ENCODE peak calls at places on chromosome 12, in six cellular contexts. S is IMR-90, Y is HEK293T, K is A549, O is K562, M is GM12878. I is an unnamed sample.

GRCh38 chr12:8697120-8697475 is 693 bp upstream of the RIMKLB start:
- DNase-seq in S (peak), Y (no peak), K (no peak), O (no peak), M (no peak), I (no peak)

GRCh38 chr12:76025601-76026575 is 5.7 kb downstream of the PHLDA1 start:
- DNase-seq in S (peak), Y (no peak), K (no peak), O (no peak), M (no peak), I (no peak)

GRCh38 chr12:85688837-85689236 is 147.4 kb downstream of the RASSF9 start:
- DNase-seq in S (no peak), Y (no peak), K (no peak), O (no peak), M (no peak), I (no peak)

GRCh38 chr12:3882896-3883564 is 9.8 kb upstream of the PARP11 start:
- DNase-seq in S (peak), Y (peak), K (peak), O (no peak), M (no peak), I (peak)

GRCh38 chr12:30823140-30823669 is 68.5 kb upstream of the CAPRIN2 start:
- DNase-seq in S (no peak), Y (no peak), K (no peak), O (no peak), M (no peak), I (no peak)

GRCh38 chr12:103114296-103115055 is 157.0 kb downstream of the ASCL1 start:
- DNase-seq in S (no peak), Y (no peak), K (no peak), O (no peak), M (peak), I (no peak)

GRCh38 chr12:84272324-84272723 is 640.3 kb downstream of the SLC6A15 start:
- DNase-seq in S (no peak), Y (no peak), K (no peak), O (no peak), M (no peak), I (no peak)

GRCh38 chr12:107306141-107306670 is 212.9 kb upstream of the CRY1 start:
- DNase-seq in S (no peak), Y (no peak), K (no peak), O (no peak), M (no peak), I (no peak)

GRCh38 chr12:12684375-12685106 is 11.4 kb downstream of the GPR19 start:
- DNase-seq in S (peak), Y (no peak), K (no peak), O (peak), M (no peak), I (peak)

GRCh38 chr12:124010687-124011086 is 37.7 kb downstream of the ZNF664 start:
- DNase-seq in S (no peak), Y (no peak), K (no peak), O (no peak), M (no peak), I (no peak)

GRCh38 chr12:75908961-75909699 is 122.4 kb downstream of the PHLDA1 start:
- DNase-seq in S (peak), Y (no peak), K (no peak), O (no peak), M (no peak), I (peak)

GRCh38 chr12:19277707-19278106 is 148.2 kb downstream of the PLEKHA5 start:
- DNase-seq in S (no peak), Y (no peak), K (no peak), O (no peak), M (no peak), I (no peak)

GRCh38 chr12:57489157-57489641 is 1.3 kb downstream of the MARS1 start:
- DNase-seq in S (peak), Y (no peak), K (no peak), O (no peak), M (no peak), I (no peak)

GRCh38 chr12:108570743-108571603 is 8.6 kb downstream of the ISCU start:
- DNase-seq in S (peak), Y (no peak), K (no peak), O (no peak), M (no peak), I (peak)

GRCh38 chr12:96213869-96214268 is 19.7 kb downstream of the ELK3 start:
- DNase-seq in S (no peak), Y (no peak), K (no peak), O (no peak), M (no peak), I (no peak)

GRCh38 chr12:40058721-40059190 is 47.1 kb downstream of the SLC2A13 start:
- DNase-seq in S (peak), Y (no peak), K (no peak), O (no peak), M (no peak), I (no peak)

GRCh38 chr12:130419116-130419515 is 81.4 kb downstream of the PIWIL1 start:
- DNase-seq in S (no peak), Y (no peak), K (no peak), O (no peak), M (no peak), I (no peak)

GRCh38 chr12:31687101-31687527 is 27.6 kb downstream of the ETFBKMT start:
- DNase-seq in S (no peak), Y (no peak), K (no peak), O (no peak), M (peak), I (no peak)

GRCh38 chr12:32230607-32230982 is 123.9 kb downstream of the BICD1 start:
- DNase-seq in S (no peak), Y (no peak), K (no peak), O (no peak), M (no peak), I (no peak)

GRCh38 chr12:4194661-4195060 is 78.9 kb upstream of the CCND2 start:
- DNase-seq in S (no peak), Y (no peak), K (no peak), O (no peak), M (no peak), I (no peak)

GRCh38 chr12:17661250-17661649 is 428.7 kb downstream of the RERGL start:
- DNase-seq in S (no peak), Y (peak), K (no peak), O (no peak), M (no peak), I (no peak)

GRCh38 chr12:64826234-64826633 is 1.8 kb downstream of the TBC1D30 start:
- DNase-seq in S (peak), Y (peak), K (no peak), O (peak), M (peak), I (no peak)

GRCh38 chr12:103785243-103786031 is 55.6 kb downstream of the NT5DC3 start:
- DNase-seq in S (no peak), Y (no peak), K (no peak), O (no peak), M (no peak), I (peak)

GRCh38 chr12:53219116-53219955 is 12.3 kb upstream of the ITGB7 start:
- DNase-seq in S (peak), Y (no peak), K (peak), O (peak), M (no peak), I (no peak)

GRCh38 chr12:26748741-26749431 is 84.1 kb downstream of the ITPR2 start:
- DNase-seq in S (peak), Y (no peak), K (no peak), O (no peak), M (peak), I (no peak)

GRCh38 chr12:18837025-18837424 is 99.1 kb downstream of the CAPZA3 start:
- DNase-seq in S (peak), Y (no peak), K (no peak), O (no peak), M (no peak), I (no peak)

GRCh38 chr12:71685961-71686657 is at the start of gene TMEM19:
- DNase-seq in S (peak), Y (peak), K (peak), O (peak), M (peak), I (peak)

GRCh38 chr12:129257526-129257925 is 404.2 kb downstream of the GLT1D1 start:
- DNase-seq in S (no peak), Y (no peak), K (no peak), O (no peak), M (no peak), I (no peak)

GRCh38 chr12:90399317-90399716 is 555.7 kb downstream of the CCER1 start:
- DNase-seq in S (no peak), Y (no peak), K (no peak), O (no peak), M (no peak), I (no peak)

GRCh38 chr12:96448287-96448686 is 41.1 kb upstream of the CFAP54 start:
- DNase-seq in S (peak), Y (no peak), K (no peak), O (no peak), M (no peak), I (no peak)

GRCh38 chr12:55068416-55069010 is 48.7 kb downstream of the NEUROD4 start:
- DNase-seq in S (peak), Y (peak), K (peak), O (peak), M (no peak), I (peak)

GRCh38 chr12:82517808-82518207 is 159.5 kb downstream of the METTL25 start:
- DNase-seq in S (no peak), Y (no peak), K (no peak), O (no peak), M (no peak), I (no peak)

GRCh38 chr12:47876404-47876960 is 28.3 kb downstream of the VDR start:
- DNase-seq in S (no peak), Y (no peak), K (no peak), O (no peak), M (no peak), I (no peak)

GRCh38 chr12:75503866-75504265 is 7.5 kb downstream of the KRR1 start:
- DNase-seq in S (no peak), Y (no peak), K (no peak), O (no peak), M (no peak), I (no peak)

GRCh38 chr12:25072901-25073645 is 121.9 kb downstream of the DNAI7 start:
- DNase-seq in S (peak), Y (no peak), K (no peak), O (no peak), M (no peak), I (no peak)

GRCh38 chr12:93336344-93336743 is 41.4 kb upstream of the NUDT4 start:
- DNase-seq in S (peak), Y (no peak), K (no peak), O (no peak), M (no peak), I (peak)
- TF ChIP-seq BHLHE40 in S (no peak), Y (no peak), K (no peak), O (no peak), M (no peak), I (no peak)

GRCh38 chr12:51907083-51907863 is at the start of gene ACVRL1:
- DNase-seq in S (no peak), Y (no peak), K (no peak), O (no peak), M (no peak), I (no peak)
- TF ChIP-seq BHLHE40 in S (no peak), Y (no peak), K (no peak), O (no peak), M (no peak), I (no peak)

GRCh38 chr12:50282581-50283229 is 615 bp downstream of the LIMA1 start:
- DNase-seq in S (peak), Y (peak), K (peak), O (no peak), M (no peak), I (no peak)

GRCh38 chr12:50287271-50287670 is 4.0 kb upstream of the LIMA1 start:
- DNase-seq in S (no peak), Y (no peak), K (no peak), O (no peak), M (no peak), I (no peak)

GRCh38 chr12:50285253-50285652 is 1.9 kb upstream of the LIMA1 start:
- DNase-seq in S (no peak), Y (no peak), K (no peak), O (no peak), M (no peak), I (no peak)

GRCh38 chr12:50283230-50283923 is at the start of gene LIMA1:
- DNase-seq in S (peak), Y (peak), K (peak), O (peak), M (peak), I (peak)

DNA sequence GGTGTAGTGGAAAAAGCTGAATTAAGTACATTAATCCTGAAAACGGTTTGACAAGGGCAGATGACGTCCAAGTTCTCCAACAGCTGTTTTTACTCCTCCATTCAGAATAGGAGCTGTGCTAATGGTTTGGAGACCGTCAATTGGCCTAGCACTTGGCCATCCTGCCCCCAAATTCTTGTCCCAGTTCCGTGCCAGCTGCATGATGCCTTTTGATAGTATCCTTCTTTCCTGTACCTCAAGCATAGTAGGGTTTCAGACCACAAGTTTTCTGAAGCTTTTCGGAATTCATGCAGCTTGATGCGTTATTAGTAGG is 560 bp upstream of the LIMA1 start:
- DNase-seq in S (no peak), Y (peak), K (no peak), O (no peak), M (peak), I (no peak)
- TF ChIP-seq BHLHE40 in S (no peak), Y (no peak), K (no peak), O (no peak), M (no peak), I (no peak)

GRCh38 chr12:1885605-1886245 is 32.7 kb downstream of the CACNA2D4 start:
- DNase-seq in S (no peak), Y (no peak), K (no peak), O (no peak), M (no peak), I (peak)

GRCh38 chr12:1886396-1887008 is 31.9 kb downstream of the CACNA2D4 start:
- DNase-seq in S (no peak), Y (peak), K (no peak), O (no peak), M (no peak), I (no peak)

GRCh38 chr12:1890810-1891209 is 27.6 kb downstream of the CACNA2D4 start:
- DNase-seq in S (no peak), Y (no peak), K (no peak), O (no peak), M (no peak), I (no peak)

GRCh38 chr12:1890119-1890703 is 28.2 kb downstream of the CACNA2D4 start:
- DNase-seq in S (no peak), Y (no peak), K (no peak), O (no peak), M (no peak), I (no peak)

DNA sequence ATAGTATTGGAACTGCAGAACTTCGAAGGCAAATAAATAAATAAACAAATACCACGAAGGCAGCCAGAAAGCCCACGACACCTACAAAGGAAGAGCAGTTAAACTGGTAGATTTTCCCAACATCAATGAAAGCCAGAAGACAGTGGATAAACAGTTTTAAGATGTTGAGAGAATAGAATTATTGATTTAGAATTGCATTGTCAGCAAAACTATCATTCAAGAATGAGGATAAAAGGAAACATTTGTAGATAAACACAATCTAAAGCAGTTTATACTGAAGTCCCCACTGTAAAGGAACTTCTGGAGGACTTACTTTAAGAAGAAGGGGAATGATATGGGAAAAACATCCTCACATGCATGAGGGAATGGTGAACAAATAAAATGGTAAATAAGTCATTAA is 29.5 kb downstream of the CACNA2D4 start:
- DNase-seq in S (no peak), Y (no peak), K (no peak), O (no peak), M (no peak), I (no peak)
- TF ChIP-seq BHLHE40 in S (no peak), Y (no peak), K (no peak), O (no peak), M (no peak), I (no peak)